ENCODE peak calls at places on chromosome 1, in nine cellular contexts. J, Y, U, D, G, H, O, N and Z are unnamed samples.

GRCh38 chr1:206524739-206525364 is 17.5 kb downstream of the RASSF5 start:
- DNase-seq in Y (no peak), G (peak), J (no peak), H (no peak), N (no peak), O (no peak), D (peak), U (no peak), Z (no peak)

GRCh38 chr1:248406721-248407692 is 4.2 kb downstream of the OR2T1 start:
- DNase-seq in N (no peak), H (no peak), D (no peak), G (no peak), U (no peak), Y (no peak), J (no peak), O (no peak), Z (no peak)

GRCh38 chr1:156608981-156609380 is 7.7 kb upstream of the GPATCH4 start:
- DNase-seq in G (peak), H (no peak), Y (peak), D (peak), N (no peak), U (no peak), J (no peak), O (no peak), Z (peak)

GRCh38 chr1:109880961-109881894 is 29.4 kb upstream of the CSF1 start:
- DNase-seq in U (no peak), D (no peak), O (no peak), H (no peak), N (no peak), J (peak), Y (no peak), G (no peak), Z (no peak)

GRCh38 chr1:155000475-155000724 is 2.2 kb upstream of the ZBTB7B start:
- DNase-seq in O (no peak), J (no peak), D (no peak), Y (no peak), N (no peak), G (no peak), U (no peak), H (peak), Z (no peak)

GRCh38 chr1:44799770-44800584 is at the start of gene PLK3:
- DNase-seq in D (peak), U (peak), N (peak), H (peak), J (peak), Y (peak), O (peak), G (peak), Z (peak)

GRCh38 chr1:177302365-177303044 is 131.7 kb downstream of the BRINP2 start:
- DNase-seq in U (no peak), N (no peak), J (no peak), H (no peak), O (no peak), G (no peak), Y (no peak), D (no peak), Z (no peak)

GRCh38 chr1:43867946-43868740 is 65.5 kb upstream of the ARTN start:
- DNase-seq in D (no peak), Y (no peak), N (no peak), J (peak), G (peak), O (peak), U (no peak), H (no peak), Z (no peak)

GRCh38 chr1:94608852-94609570 is 67.5 kb upstream of the F3 start:
- DNase-seq in H (no peak), N (no peak), U (no peak), Y (no peak), D (no peak), O (peak), J (no peak), G (no peak), Z (no peak)

GRCh38 chr1:228944241-228944741 is 209.0 kb downstream of the RHOU start:
- DNase-seq in Y (no peak), U (no peak), G (no peak), J (no peak), O (no peak), D (no peak), H (no peak), N (peak), Z (no peak)

GRCh38 chr1:214224605-214225354 is 56.2 kb upstream of the SMYD2 start:
- DNase-seq in Y (peak), G (peak), H (no peak), N (no peak), O (peak), J (peak), D (no peak), U (no peak), Z (no peak)

GRCh38 chr1:24991242-24992037 is 61.4 kb upstream of the RUNX3 start:
- DNase-seq in N (no peak), G (no peak), U (no peak), H (no peak), D (no peak), J (no peak), Y (peak), O (no peak), Z (no peak)
- TF ChIP-seq CTCF in N (no peak), G (no peak), U (no peak), H (no peak), D (no peak), J (no peak), Y (no peak), O (no peak), Z (no peak)

GRCh38 chr1:47708658-47709301 is 270.9 kb downstream of the FOXD2 start:
- DNase-seq in Y (peak), U (no peak), D (no peak), J (no peak), H (peak), O (no peak), G (no peak), N (no peak), Z (no peak)

GRCh38 chr1:47710075-47711071 is 272.5 kb downstream of the FOXD2 start:
- DNase-seq in O (peak), J (peak), N (no peak), D (peak), Y (peak), U (no peak), G (no peak), H (peak), Z (peak)

GRCh38 chr1:47707887-47708535 is 270.2 kb downstream of the FOXD2 start:
- DNase-seq in G (no peak), D (no peak), O (no peak), H (peak), Y (no peak), N (no peak), U (no peak), J (no peak), Z (no peak)

GRCh38 chr1:47711211-47711847 is 273.5 kb downstream of the FOXD2 start:
- DNase-seq in O (no peak), Y (no peak), H (no peak), J (no peak), N (no peak), G (no peak), D (no peak), U (no peak), Z (no peak)

GRCh38 chr1:47709302-47710074 is 271.6 kb downstream of the FOXD2 start:
- DNase-seq in G (no peak), U (no peak), N (no peak), D (peak), J (no peak), H (peak), Y (peak), O (no peak), Z (peak)
- TF ChIP-seq CTCF in G (peak), U (no peak), N (no peak), D (peak), J (peak), H (no peak), Y (peak), O (peak), Z (no peak)

DNA sequence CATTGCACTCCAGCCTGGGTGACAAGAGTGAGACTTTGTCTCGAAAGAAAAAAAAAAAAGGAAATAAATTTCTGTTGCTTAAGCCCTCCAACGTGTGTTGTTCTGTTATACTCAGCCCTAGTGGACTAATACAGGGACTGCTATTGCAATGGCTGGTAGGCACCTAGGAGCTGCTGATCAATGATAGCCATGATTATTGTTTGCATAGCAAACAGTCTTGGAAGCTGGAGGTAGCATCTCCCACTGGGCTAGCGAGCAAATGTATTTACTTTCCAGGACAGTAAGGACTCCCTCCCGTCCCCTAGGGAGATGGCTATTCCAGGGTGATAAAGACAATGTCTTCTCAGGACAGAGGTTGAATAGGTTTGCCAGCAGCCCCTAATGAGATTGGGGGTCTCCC is 13.5 kb upstream of the TNFRSF8 start:
- DNase-seq in Y (no peak), J (no peak), U (no peak), D (no peak), G (no peak), N (no peak), H (no peak), O (no peak), Z (no peak)
- TF ChIP-seq CTCF in Y (no peak), J (no peak), U (no peak), D (no peak), G (no peak), N (no peak), H (no peak), O (no peak), Z (no peak)

DNA sequence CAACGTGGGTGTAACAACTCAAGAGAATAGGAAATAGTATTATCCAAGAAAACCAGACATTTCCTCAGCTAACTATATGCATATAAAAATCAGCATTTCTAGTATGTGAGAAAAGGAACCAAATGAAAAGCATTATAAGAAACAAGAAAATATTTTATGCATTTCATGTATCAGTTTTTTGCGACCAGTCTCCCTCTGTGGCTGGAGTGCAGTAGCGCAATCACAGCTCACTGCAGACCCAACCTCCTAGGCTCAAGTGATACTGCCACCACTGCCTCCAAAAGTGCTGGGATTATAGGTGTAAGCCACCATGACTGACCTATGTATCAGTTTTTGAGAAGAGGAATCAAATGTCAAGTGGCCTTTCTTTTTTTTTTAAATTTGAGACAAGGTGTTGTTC is 31.0 kb downstream of the SLC16A1 start:
- DNase-seq in O (no peak), Y (no peak), U (no peak), H (no peak), J (no peak), D (no peak), N (no peak), G (no peak), Z (no peak)
- TF ChIP-seq CTCF in O (peak), Y (no peak), U (no peak), H (no peak), J (peak), D (no peak), N (no peak), G (no peak), Z (no peak)

DNA sequence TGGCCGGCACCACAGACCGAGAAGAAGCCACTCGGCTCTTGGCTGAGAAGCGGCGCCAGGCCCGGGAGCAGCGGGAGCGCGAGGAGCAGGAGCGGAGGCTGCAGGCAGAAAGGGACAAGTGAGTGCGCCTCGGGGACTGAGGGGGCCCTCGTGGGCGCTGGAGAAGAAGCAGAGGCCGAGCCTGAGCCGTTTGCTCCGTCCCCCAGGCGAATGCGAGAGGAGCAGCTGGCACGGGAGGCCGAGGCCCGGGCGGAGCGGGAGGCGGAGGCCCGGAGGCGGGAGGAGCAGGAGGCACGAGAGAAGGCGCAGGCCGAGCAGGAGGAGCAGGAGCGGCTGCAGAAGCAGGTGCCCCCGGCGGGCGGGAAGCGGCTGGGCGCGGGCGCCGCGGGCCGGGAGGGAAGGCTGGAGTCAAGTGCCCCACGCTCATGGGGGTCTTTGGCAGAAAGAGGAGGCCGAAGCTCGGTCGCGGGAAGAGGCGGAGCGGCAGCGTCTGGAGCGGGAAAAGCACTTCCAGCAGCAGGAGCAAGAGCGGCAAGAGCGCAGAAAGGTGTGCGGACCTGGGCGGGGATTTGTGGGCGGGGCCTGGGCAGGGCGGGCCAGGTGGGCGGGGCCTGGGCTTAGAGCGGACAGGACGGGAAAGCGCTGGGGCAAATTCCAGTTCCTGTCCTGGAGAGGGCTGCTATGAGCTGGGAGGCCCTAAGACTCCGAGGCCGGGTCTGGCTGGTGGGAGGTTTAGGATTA is 22.7 kb downstream of the MAP7D1 start:
- DNase-seq in N (no peak), H (peak), J (no peak), G (no peak), U (no peak), O (no peak), D (no peak), Y (peak), Z (no peak)
- TF ChIP-seq CTCF in N (no peak), H (no peak), J (no peak), G (no peak), U (no peak), O (no peak), D (no peak), Y (no peak), Z (no peak)

DNA sequence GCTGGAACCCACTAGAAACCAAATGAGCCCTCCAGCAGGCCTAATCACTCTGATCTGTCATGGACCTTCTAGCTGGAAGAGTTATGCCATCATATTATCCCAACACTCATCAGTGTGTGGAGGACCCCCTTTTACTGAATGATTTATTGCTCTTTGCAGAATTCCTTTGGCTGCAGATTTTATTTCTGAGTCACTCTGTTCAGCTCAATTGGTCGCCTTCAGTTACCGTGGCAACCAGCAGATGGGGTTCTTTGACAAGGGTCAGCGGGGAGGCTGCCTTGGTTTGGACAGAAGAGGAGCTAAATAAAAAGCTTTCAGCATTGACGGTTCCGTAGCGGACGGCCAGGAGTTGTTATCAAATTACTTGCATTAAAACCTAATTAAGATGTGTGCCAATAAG is 220.1 kb downstream of the SDCCAG8 start:
- DNase-seq in G (no peak), H (no peak), D (no peak), O (peak), Y (peak), J (peak), N (no peak), U (no peak), Z (peak)
- TF ChIP-seq CTCF in G (no peak), H (no peak), D (no peak), O (peak), Y (peak), J (peak), N (no peak), U (no peak), Z (no peak)

GRCh38 chr1:26177182-26177684 is at the start of gene CNKSR1:
- DNase-seq in G (peak), J (no peak), O (no peak), D (peak), H (peak), Y (no peak), N (no peak), U (no peak), Z (no peak)
- TF ChIP-seq CTCF in G (peak), J (no peak), O (no peak), D (peak), H (no peak), Y (no peak), N (no peak), U (no peak), Z (no peak)

GRCh38 chr1:20109223-20109856 is 10.0 kb downstream of the PLA2G2D start:
- DNase-seq in J (no peak), O (no peak), D (no peak), H (no peak), N (no peak), Y (no peak), U (no peak), G (no peak), Z (no peak)
- TF ChIP-seq CTCF in J (no peak), O (no peak), D (no peak), H (no peak), N (no peak), Y (no peak), U (no peak), G (peak), Z (no peak)